ENCODE peak calls at places on chromosomes 1 and 21, in seven cellular contexts. D is stimulated activated naive CD8-positive, alpha-beta T cell treated with anti-CD3 and anti-CD28 coated beads, Interleukin-15, Interleukin-2, amounts not matched to agents 100 U/mL and 50 U/mL, for 24 hours; T is heart right ventricle; J is natural killer cell; C is activated T-helper 17 cell treated with anti-CD3 and anti-CD28 coated beads, Interleukin-2, amount 50 U/mL, for 72 hours; M is naive thymus-derived CD8-positive, alpha-beta T cell; Z is memory B cell. H is an unnamed sample.

GRCh38 chr21:31921079-31921478 is 48.3 kb downstream of the HUNK start:
- ATAC-seq in D (no peak), T (no peak), J (no peak), C (no peak), M (no peak), Z (no peak), H (no peak)

GRCh38 chr1:207020709-207021107 is 11.8 kb downstream of the C1orf116 start:
- ATAC-seq in D (peak), T (no peak), J (no peak), C (peak), M (no peak), Z (no peak), H (no peak)

GRCh38 chr1:93964096-93964776 is 55.0 kb upstream of the GCLM start:
- ATAC-seq in D (no peak), T (no peak), J (no peak), C (no peak), M (no peak), Z (no peak), H (no peak)

GRCh38 chr1:151147685-151148084 is 1.3 kb upstream of the SEMA6C start:
- ATAC-seq in D (no peak), T (no peak), J (no peak), C (no peak), M (no peak), Z (no peak), H (no peak)

GRCh38 chr1:59674605-59675004 is 140.1 kb upstream of the HOOK1 start:
- ATAC-seq in D (no peak), T (no peak), J (no peak), C (no peak), M (no peak), Z (no peak), H (peak)

GRCh38 chr1:89171067-89171438 is 4.8 kb downstream of the GBP7 start:
- ATAC-seq in D (no peak), T (no peak), J (no peak), C (peak), M (no peak), Z (no peak), H (no peak)

GRCh38 chr1:112614460-112615065 is 4.4 kb downstream of the ST7L start:
- ATAC-seq in D (no peak), T (no peak), J (no peak), C (no peak), M (no peak), Z (no peak), H (no peak)

GRCh38 chr1:209790286-209791193 is 6.2 kb upstream of the C1orf74 start:
- ATAC-seq in D (no peak), T (no peak), J (no peak), C (no peak), M (no peak), Z (no peak), H (no peak)

GRCh38 chr1:184890539-184890973 is 83.8 kb downstream of the NIBAN1 start:
- ATAC-seq in D (peak), T (peak), J (peak), C (peak), M (peak), Z (no peak), H (peak)

GRCh38 chr1:56377407-56377806 is 202.0 kb downstream of the PLPP3 start:
- ATAC-seq in D (no peak), T (no peak), J (no peak), C (no peak), M (no peak), Z (no peak), H (no peak)

GRCh38 chr1:15758953-15759661 is 512 bp downstream of the FBLIM1 start:
- ATAC-seq in D (no peak), T (peak), J (peak), C (no peak), M (peak), Z (no peak), H (peak)

GRCh38 chr1:165887877-165888551 is 60.6 kb downstream of the UCK2 start:
- ATAC-seq in D (no peak), T (no peak), J (no peak), C (no peak), M (no peak), Z (no peak), H (no peak)

GRCh38 chr1:201170533-201171062 is 16.3 kb upstream of the TMEM9 start:
- ATAC-seq in D (peak), T (peak), J (peak), C (peak), M (peak), Z (peak), H (peak)